ENCODE peak calls at places on chromosome 6, in nine cellular contexts. One of them, this sample, is unnamed.

GRCh38 chr6:152893187-152893586 is 89.7 kb downstream of the FBXO5 start:
- DNase-seq in stomach: no peak
- DNase-seq in NCI-H1930: no peak
- DNase-seq in iPS DF 19.7: no peak
- DNase-seq in AG08396: no peak
- DNase-seq in CD4-positive, alpha-beta memory T cell: no peak
- DNase-seq in T follicular helper cell: no peak
- DNase-seq in stimulated activated CD8-positive, alpha-beta memory T cell treated with anti-CD3 and anti-CD28 coated beads, Interleukin-2, amount 100 ng/mL, for 1 hour: no peak
- DNase-seq in fibroblast of the aortic adventitia: no peak
- DNase-seq in this sample: no peak

GRCh38 chr6:122400121-122400450 is 634 bp downstream of the HSF2 start:
- DNase-seq in stomach: no peak
- DNase-seq in NCI-H1930: no peak
- DNase-seq in iPS DF 19.7: no peak
- DNase-seq in AG08396: no peak
- DNase-seq in CD4-positive, alpha-beta memory T cell: no peak
- DNase-seq in T follicular helper cell: no peak
- DNase-seq in stimulated activated CD8-positive, alpha-beta memory T cell treated with anti-CD3 and anti-CD28 coated beads, Interleukin-2, amount 100 ng/mL, for 1 hour: no peak
- DNase-seq in fibroblast of the aortic adventitia: peak
- DNase-seq in this sample: no peak

GRCh38 chr6:38542031-38542430 is 97.7 kb downstream of the BTBD9 start:
- DNase-seq in stomach: no peak
- DNase-seq in NCI-H1930: no peak
- DNase-seq in iPS DF 19.7: no peak
- DNase-seq in AG08396: no peak
- DNase-seq in CD4-positive, alpha-beta memory T cell: no peak
- DNase-seq in T follicular helper cell: no peak
- DNase-seq in stimulated activated CD8-positive, alpha-beta memory T cell treated with anti-CD3 and anti-CD28 coated beads, Interleukin-2, amount 100 ng/mL, for 1 hour: no peak
- DNase-seq in fibroblast of the aortic adventitia: peak
- DNase-seq in this sample: no peak

GRCh38 chr6:139644821-139645220 is 270.4 kb upstream of the CITED2 start:
- DNase-seq in stomach: no peak
- DNase-seq in NCI-H1930: no peak
- DNase-seq in iPS DF 19.7: no peak
- DNase-seq in AG08396: no peak
- DNase-seq in CD4-positive, alpha-beta memory T cell: no peak
- DNase-seq in T follicular helper cell: no peak
- DNase-seq in stimulated activated CD8-positive, alpha-beta memory T cell treated with anti-CD3 and anti-CD28 coated beads, Interleukin-2, amount 100 ng/mL, for 1 hour: no peak
- DNase-seq in fibroblast of the aortic adventitia: peak
- DNase-seq in this sample: no peak

GRCh38 chr6:161168281-161168891 is 105.5 kb downstream of the AGPAT4 start:
- DNase-seq in stomach: no peak
- DNase-seq in NCI-H1930: no peak
- DNase-seq in iPS DF 19.7: peak
- DNase-seq in AG08396: peak
- DNase-seq in CD4-positive, alpha-beta memory T cell: no peak
- DNase-seq in T follicular helper cell: no peak
- DNase-seq in stimulated activated CD8-positive, alpha-beta memory T cell treated with anti-CD3 and anti-CD28 coated beads, Interleukin-2, amount 100 ng/mL, for 1 hour: no peak
- DNase-seq in fibroblast of the aortic adventitia: peak
- DNase-seq in this sample: no peak

GRCh38 chr6:152637422-152638047 is 373 bp upstream of the SYNE1 start:
- DNase-seq in stomach: no peak
- DNase-seq in NCI-H1930: no peak
- DNase-seq in iPS DF 19.7: no peak
- DNase-seq in AG08396: peak
- DNase-seq in CD4-positive, alpha-beta memory T cell: no peak
- DNase-seq in T follicular helper cell: no peak
- DNase-seq in stimulated activated CD8-positive, alpha-beta memory T cell treated with anti-CD3 and anti-CD28 coated beads, Interleukin-2, amount 100 ng/mL, for 1 hour: no peak
- DNase-seq in fibroblast of the aortic adventitia: peak
- DNase-seq in this sample: no peak

GRCh38 chr6:89411269-89412070 is 603 bp downstream of the RRAGD start:
- DNase-seq in stomach: peak
- DNase-seq in NCI-H1930: no peak
- DNase-seq in iPS DF 19.7: no peak
- DNase-seq in AG08396: no peak
- DNase-seq in CD4-positive, alpha-beta memory T cell: no peak
- DNase-seq in T follicular helper cell: no peak
- DNase-seq in stimulated activated CD8-positive, alpha-beta memory T cell treated with anti-CD3 and anti-CD28 coated beads, Interleukin-2, amount 100 ng/mL, for 1 hour: no peak
- DNase-seq in fibroblast of the aortic adventitia: no peak
- DNase-seq in this sample: no peak

GRCh38 chr6:148629197-148629909 is 117.5 kb upstream of the UST start:
- DNase-seq in stomach: no peak
- DNase-seq in NCI-H1930: no peak
- DNase-seq in iPS DF 19.7: peak
- DNase-seq in AG08396: peak
- DNase-seq in CD4-positive, alpha-beta memory T cell: no peak
- DNase-seq in T follicular helper cell: no peak
- DNase-seq in stimulated activated CD8-positive, alpha-beta memory T cell treated with anti-CD3 and anti-CD28 coated beads, Interleukin-2, amount 100 ng/mL, for 1 hour: no peak
- DNase-seq in fibroblast of the aortic adventitia: peak
- DNase-seq in this sample: no peak

GRCh38 chr6:4599924-4600323 is 176.3 kb upstream of the CDYL start:
- DNase-seq in stomach: no peak
- DNase-seq in NCI-H1930: no peak
- DNase-seq in iPS DF 19.7: no peak
- DNase-seq in AG08396: no peak
- DNase-seq in CD4-positive, alpha-beta memory T cell: no peak
- DNase-seq in T follicular helper cell: no peak
- DNase-seq in stimulated activated CD8-positive, alpha-beta memory T cell treated with anti-CD3 and anti-CD28 coated beads, Interleukin-2, amount 100 ng/mL, for 1 hour: no peak
- DNase-seq in fibroblast of the aortic adventitia: peak
- DNase-seq in this sample: no peak

GRCh38 chr6:9482030-9482731 is 932.7 kb downstream of the TFAP2A start:
- DNase-seq in stomach: no peak
- DNase-seq in NCI-H1930: no peak
- DNase-seq in iPS DF 19.7: no peak
- DNase-seq in AG08396: peak
- DNase-seq in CD4-positive, alpha-beta memory T cell: no peak
- DNase-seq in T follicular helper cell: no peak
- DNase-seq in stimulated activated CD8-positive, alpha-beta memory T cell treated with anti-CD3 and anti-CD28 coated beads, Interleukin-2, amount 100 ng/mL, for 1 hour: no peak
- DNase-seq in fibroblast of the aortic adventitia: peak
- DNase-seq in this sample: no peak

GRCh38 chr6:16690244-16691142 is 70.8 kb downstream of the ATXN1 start:
- DNase-seq in stomach: no peak
- DNase-seq in NCI-H1930: no peak
- DNase-seq in iPS DF 19.7: no peak
- DNase-seq in AG08396: no peak
- DNase-seq in CD4-positive, alpha-beta memory T cell: no peak
- DNase-seq in T follicular helper cell: no peak
- DNase-seq in stimulated activated CD8-positive, alpha-beta memory T cell treated with anti-CD3 and anti-CD28 coated beads, Interleukin-2, amount 100 ng/mL, for 1 hour: no peak
- DNase-seq in fibroblast of the aortic adventitia: peak
- DNase-seq in this sample: no peak

GRCh38 chr6:138923561-138923960 is 64.5 kb downstream of the REPS1 start:
- DNase-seq in stomach: no peak
- DNase-seq in NCI-H1930: no peak
- DNase-seq in iPS DF 19.7: no peak
- DNase-seq in AG08396: no peak
- DNase-seq in CD4-positive, alpha-beta memory T cell: no peak
- DNase-seq in T follicular helper cell: no peak
- DNase-seq in stimulated activated CD8-positive, alpha-beta memory T cell treated with anti-CD3 and anti-CD28 coated beads, Interleukin-2, amount 100 ng/mL, for 1 hour: no peak
- DNase-seq in fibroblast of the aortic adventitia: no peak
- DNase-seq in this sample: no peak

GRCh38 chr6:19892250-19892649 is 55.1 kb downstream of the ID4 start:
- DNase-seq in stomach: peak
- DNase-seq in NCI-H1930: no peak
- DNase-seq in iPS DF 19.7: no peak
- DNase-seq in AG08396: no peak
- DNase-seq in CD4-positive, alpha-beta memory T cell: no peak
- DNase-seq in T follicular helper cell: no peak
- DNase-seq in stimulated activated CD8-positive, alpha-beta memory T cell treated with anti-CD3 and anti-CD28 coated beads, Interleukin-2, amount 100 ng/mL, for 1 hour: no peak
- DNase-seq in fibroblast of the aortic adventitia: no peak
- DNase-seq in this sample: no peak

GRCh38 chr6:116648161-116648560 is 20.4 kb downstream of the ZUP1 start:
- DNase-seq in stomach: no peak
- DNase-seq in NCI-H1930: no peak
- DNase-seq in iPS DF 19.7: no peak
- DNase-seq in AG08396: no peak
- DNase-seq in CD4-positive, alpha-beta memory T cell: no peak
- DNase-seq in T follicular helper cell: no peak
- DNase-seq in stimulated activated CD8-positive, alpha-beta memory T cell treated with anti-CD3 and anti-CD28 coated beads, Interleukin-2, amount 100 ng/mL, for 1 hour: no peak
- DNase-seq in fibroblast of the aortic adventitia: peak
- DNase-seq in this sample: no peak

GRCh38 chr6:110408891-110409290 is 6.5 kb downstream of the DDO start:
- DNase-seq in stomach: no peak
- DNase-seq in NCI-H1930: no peak
- DNase-seq in iPS DF 19.7: no peak
- DNase-seq in AG08396: no peak
- DNase-seq in CD4-positive, alpha-beta memory T cell: no peak
- DNase-seq in T follicular helper cell: no peak
- DNase-seq in stimulated activated CD8-positive, alpha-beta memory T cell treated with anti-CD3 and anti-CD28 coated beads, Interleukin-2, amount 100 ng/mL, for 1 hour: no peak
- DNase-seq in fibroblast of the aortic adventitia: no peak
- DNase-seq in this sample: no peak

GRCh38 chr6:39881851-39882566 is 52.3 kb downstream of the MOCS1 start:
- DNase-seq in stomach: no peak
- DNase-seq in NCI-H1930: no peak
- DNase-seq in iPS DF 19.7: no peak
- DNase-seq in AG08396: peak
- DNase-seq in CD4-positive, alpha-beta memory T cell: no peak
- DNase-seq in T follicular helper cell: no peak
- DNase-seq in stimulated activated CD8-positive, alpha-beta memory T cell treated with anti-CD3 and anti-CD28 coated beads, Interleukin-2, amount 100 ng/mL, for 1 hour: no peak
- DNase-seq in fibroblast of the aortic adventitia: peak
- DNase-seq in this sample: no peak

GRCh38 chr6:16591681-16592549 is 169.3 kb downstream of the ATXN1 start:
- DNase-seq in stomach: no peak
- DNase-seq in NCI-H1930: no peak
- DNase-seq in iPS DF 19.7: no peak
- DNase-seq in AG08396: no peak
- DNase-seq in CD4-positive, alpha-beta memory T cell: no peak
- DNase-seq in T follicular helper cell: no peak
- DNase-seq in stimulated activated CD8-positive, alpha-beta memory T cell treated with anti-CD3 and anti-CD28 coated beads, Interleukin-2, amount 100 ng/mL, for 1 hour: no peak
- DNase-seq in fibroblast of the aortic adventitia: no peak
- DNase-seq in this sample: no peak

GRCh38 chr6:11890209-11890608 is 111.6 kb upstream of the ADTRP start:
- DNase-seq in stomach: no peak
- DNase-seq in NCI-H1930: no peak
- DNase-seq in iPS DF 19.7: no peak
- DNase-seq in AG08396: no peak
- DNase-seq in CD4-positive, alpha-beta memory T cell: no peak
- DNase-seq in T follicular helper cell: no peak
- DNase-seq in stimulated activated CD8-positive, alpha-beta memory T cell treated with anti-CD3 and anti-CD28 coated beads, Interleukin-2, amount 100 ng/mL, for 1 hour: no peak
- DNase-seq in fibroblast of the aortic adventitia: no peak
- DNase-seq in this sample: no peak

GRCh38 chr6:134453792-134454510 is 136.0 kb upstream of the SGK1 start:
- DNase-seq in stomach: peak
- DNase-seq in NCI-H1930: no peak
- DNase-seq in iPS DF 19.7: no peak
- DNase-seq in AG08396: no peak
- DNase-seq in CD4-positive, alpha-beta memory T cell: no peak
- DNase-seq in T follicular helper cell: no peak
- DNase-seq in stimulated activated CD8-positive, alpha-beta memory T cell treated with anti-CD3 and anti-CD28 coated beads, Interleukin-2, amount 100 ng/mL, for 1 hour: no peak
- DNase-seq in fibroblast of the aortic adventitia: no peak
- DNase-seq in this sample: no peak

GRCh38 chr6:26383624-26384417 is 913 bp downstream of the BTN2A2 start:
- DNase-seq in stomach: peak
- DNase-seq in NCI-H1930: no peak
- DNase-seq in iPS DF 19.7: no peak
- DNase-seq in AG08396: no peak
- DNase-seq in CD4-positive, alpha-beta memory T cell: no peak
- DNase-seq in T follicular helper cell: no peak
- DNase-seq in stimulated activated CD8-positive, alpha-beta memory T cell treated with anti-CD3 and anti-CD28 coated beads, Interleukin-2, amount 100 ng/mL, for 1 hour: no peak
- DNase-seq in fibroblast of the aortic adventitia: peak
- DNase-seq in this sample: no peak

GRCh38 chr6:47196113-47196512 is 113.6 kb downstream of the TNFRSF21 start:
- DNase-seq in stomach: no peak
- DNase-seq in NCI-H1930: no peak
- DNase-seq in iPS DF 19.7: no peak
- DNase-seq in AG08396: no peak
- DNase-seq in CD4-positive, alpha-beta memory T cell: no peak
- DNase-seq in T follicular helper cell: no peak
- DNase-seq in stimulated activated CD8-positive, alpha-beta memory T cell treated with anti-CD3 and anti-CD28 coated beads, Interleukin-2, amount 100 ng/mL, for 1 hour: no peak
- DNase-seq in fibroblast of the aortic adventitia: no peak
- DNase-seq in this sample: no peak

GRCh38 chr6:110400208-110400607 is 15.2 kb downstream of the DDO start:
- DNase-seq in stomach: no peak
- DNase-seq in NCI-H1930: no peak
- DNase-seq in iPS DF 19.7: no peak
- DNase-seq in AG08396: no peak
- DNase-seq in CD4-positive, alpha-beta memory T cell: no peak
- DNase-seq in T follicular helper cell: no peak
- DNase-seq in stimulated activated CD8-positive, alpha-beta memory T cell treated with anti-CD3 and anti-CD28 coated beads, Interleukin-2, amount 100 ng/mL, for 1 hour: no peak
- DNase-seq in fibroblast of the aortic adventitia: no peak
- DNase-seq in this sample: no peak

GRCh38 chr6:114432380-114432779 is 89.6 kb upstream of the HS3ST5 start:
- DNase-seq in stomach: no peak
- DNase-seq in NCI-H1930: no peak
- DNase-seq in iPS DF 19.7: no peak
- DNase-seq in AG08396: no peak
- DNase-seq in CD4-positive, alpha-beta memory T cell: no peak
- DNase-seq in T follicular helper cell: no peak
- DNase-seq in stimulated activated CD8-positive, alpha-beta memory T cell treated with anti-CD3 and anti-CD28 coated beads, Interleukin-2, amount 100 ng/mL, for 1 hour: no peak
- DNase-seq in fibroblast of the aortic adventitia: no peak
- DNase-seq in this sample: no peak

GRCh38 chr6:170583736-170584180 is 679 bp downstream of the PDCD2 start:
- DNase-seq in stomach: no peak
- DNase-seq in NCI-H1930: no peak
- DNase-seq in iPS DF 19.7: no peak
- DNase-seq in AG08396: peak
- DNase-seq in CD4-positive, alpha-beta memory T cell: no peak
- DNase-seq in T follicular helper cell: no peak
- DNase-seq in stimulated activated CD8-positive, alpha-beta memory T cell treated with anti-CD3 and anti-CD28 coated beads, Interleukin-2, amount 100 ng/mL, for 1 hour: no peak
- DNase-seq in fibroblast of the aortic adventitia: peak
- DNase-seq in this sample: no peak

GRCh38 chr6:43246301-43247114 is 3.2 kb downstream of the TTBK1 start:
- DNase-seq in stomach: peak
- DNase-seq in NCI-H1930: no peak
- DNase-seq in iPS DF 19.7: peak
- DNase-seq in AG08396: no peak
- DNase-seq in CD4-positive, alpha-beta memory T cell: no peak
- DNase-seq in T follicular helper cell: no peak
- DNase-seq in stimulated activated CD8-positive, alpha-beta memory T cell treated with anti-CD3 and anti-CD28 coated beads, Interleukin-2, amount 100 ng/mL, for 1 hour: no peak
- DNase-seq in fibroblast of the aortic adventitia: no peak
- DNase-seq in this sample: no peak

GRCh38 chr6:120108061-120108795 is 758.7 kb upstream of the MAN1A1 start:
- DNase-seq in stomach: no peak
- DNase-seq in NCI-H1930: no peak
- DNase-seq in iPS DF 19.7: no peak
- DNase-seq in AG08396: no peak
- DNase-seq in CD4-positive, alpha-beta memory T cell: no peak
- DNase-seq in T follicular helper cell: no peak
- DNase-seq in stimulated activated CD8-positive, alpha-beta memory T cell treated with anti-CD3 and anti-CD28 coated beads, Interleukin-2, amount 100 ng/mL, for 1 hour: no peak
- DNase-seq in fibroblast of the aortic adventitia: no peak
- DNase-seq in this sample: no peak

GRCh38 chr6:43814865-43815264 is 44.9 kb downstream of the VEGFA start:
- DNase-seq in stomach: no peak
- DNase-seq in NCI-H1930: no peak
- DNase-seq in iPS DF 19.7: no peak
- DNase-seq in AG08396: no peak
- DNase-seq in CD4-positive, alpha-beta memory T cell: no peak
- DNase-seq in T follicular helper cell: no peak
- DNase-seq in stimulated activated CD8-positive, alpha-beta memory T cell treated with anti-CD3 and anti-CD28 coated beads, Interleukin-2, amount 100 ng/mL, for 1 hour: no peak
- DNase-seq in fibroblast of the aortic adventitia: no peak
- DNase-seq in this sample: no peak

GRCh38 chr6:21045135-21045616 is 510.9 kb downstream of the CDKAL1 start:
- DNase-seq in stomach: no peak
- DNase-seq in NCI-H1930: no peak
- DNase-seq in iPS DF 19.7: no peak
- DNase-seq in AG08396: no peak
- DNase-seq in CD4-positive, alpha-beta memory T cell: no peak
- DNase-seq in T follicular helper cell: no peak
- DNase-seq in stimulated activated CD8-positive, alpha-beta memory T cell treated with anti-CD3 and anti-CD28 coated beads, Interleukin-2, amount 100 ng/mL, for 1 hour: no peak
- DNase-seq in fibroblast of the aortic adventitia: peak
- DNase-seq in this sample: no peak

GRCh38 chr6:1761472-1761871 is 151.8 kb downstream of the FOXC1 start:
- DNase-seq in stomach: no peak
- DNase-seq in NCI-H1930: peak
- DNase-seq in iPS DF 19.7: no peak
- DNase-seq in AG08396: no peak
- DNase-seq in CD4-positive, alpha-beta memory T cell: no peak
- DNase-seq in T follicular helper cell: no peak
- DNase-seq in stimulated activated CD8-positive, alpha-beta memory T cell treated with anti-CD3 and anti-CD28 coated beads, Interleukin-2, amount 100 ng/mL, for 1 hour: no peak
- DNase-seq in fibroblast of the aortic adventitia: no peak
- DNase-seq in this sample: no peak

GRCh38 chr6:24696097-24696496 is 22.9 kb downstream of the C6orf62 start:
- DNase-seq in stomach: no peak
- DNase-seq in NCI-H1930: no peak
- DNase-seq in iPS DF 19.7: no peak
- DNase-seq in AG08396: no peak
- DNase-seq in CD4-positive, alpha-beta memory T cell: no peak
- DNase-seq in T follicular helper cell: no peak
- DNase-seq in stimulated activated CD8-positive, alpha-beta memory T cell treated with anti-CD3 and anti-CD28 coated beads, Interleukin-2, amount 100 ng/mL, for 1 hour: no peak
- DNase-seq in fibroblast of the aortic adventitia: no peak
- DNase-seq in this sample: no peak

GRCh38 chr6:162119349-162119748 is 608.2 kb downstream of the PRKN start:
- DNase-seq in stomach: no peak
- DNase-seq in NCI-H1930: no peak
- DNase-seq in iPS DF 19.7: no peak
- DNase-seq in AG08396: no peak
- DNase-seq in CD4-positive, alpha-beta memory T cell: no peak
- DNase-seq in T follicular helper cell: no peak
- DNase-seq in stimulated activated CD8-positive, alpha-beta memory T cell treated with anti-CD3 and anti-CD28 coated beads, Interleukin-2, amount 100 ng/mL, for 1 hour: no peak
- DNase-seq in fibroblast of the aortic adventitia: no peak
- DNase-seq in this sample: no peak